ENCODE peak calls at places on chromosomes 16 and 17, in six cellular contexts. V is EH; U is fibroblast of the conjunctiva; Y is naive thymus-derived CD8-positive, alpha-beta T cell; F is RCC 7860; E is LoVo. X is an unnamed sample.

GRCh38 chr17:7548585-7549400 is at the start of gene TNFSF12:
- DNase-seq in V (peak; percentile 62), U (no peak), Y (peak; percentile 60), F (no peak), E (no peak), X (peak; percentile 46)

GRCh38 chr17:56681561-56682266 is 88.2 kb downstream of the NOG start:
- DNase-seq in V (peak; percentile 82), U (peak; percentile 6), Y (no peak), F (peak; percentile 95), E (peak; percentile 33), X (no peak)

GRCh38 chr16:23567602-23568001 is 10.1 kb downstream of the UBFD1 start:
- DNase-seq in V (no peak), U (no peak), Y (no peak), F (no peak), E (no peak), X (no peak)

GRCh38 chr17:48629411-48629759 is 3.2 kb upstream of the HOXB9 start:
- DNase-seq in V (no peak), U (no peak), Y (no peak), F (no peak), E (no peak), X (no peak)

GRCh38 chr16:3484328-3485096 is 10.8 kb downstream of the C16orf90 start:
- DNase-seq in V (no peak), U (no peak), Y (no peak), F (no peak), E (no peak), X (no peak)

GRCh38 chr17:48513097-48513496 is 17.7 kb downstream of the HOXB1 start:
- DNase-seq in V (no peak), U (no peak), Y (no peak), F (no peak), E (no peak), X (no peak)

GRCh38 chr17:47332287-47332686 is 8.5 kb downstream of the EFCAB13 start:
- DNase-seq in V (no peak), U (no peak), Y (no peak), F (no peak), E (no peak), X (no peak)

GRCh38 chr16:87784812-87785211 is 19.0 kb upstream of the KLHDC4 start:
- DNase-seq in V (peak; percentile 82), U (no peak), Y (no peak), F (no peak), E (no peak), X (no peak)

GRCh38 chr17:41651625-41652460 is 27.5 kb upstream of the KRT17 start:
- DNase-seq in V (no peak), U (no peak), Y (no peak), F (no peak), E (peak; percentile 89), X (no peak)

GRCh38 chr17:50318551-50319310 is 27.2 kb upstream of the XYLT2 start:
- DNase-seq in V (peak; percentile 32), U (no peak), Y (no peak), F (no peak), E (no peak), X (no peak)

GRCh38 chr17:45338996-45339535 is 22.2 kb upstream of the MAP3K14 start:
- DNase-seq in V (no peak), U (no peak), Y (no peak), F (no peak), E (no peak), X (no peak)

GRCh38 chr16:48350716-48351115 is 34.5 kb downstream of the SIAH1 start:
- DNase-seq in V (no peak), U (no peak), Y (no peak), F (peak; percentile 47), E (no peak), X (no peak)

X was measured in hypothalamus.